ENCODE peak calls at places on chromosomes 16 and 17, in four cellular contexts. Z is coronary artery, K is uterus, X is cardiac fibroblast. N is an unnamed sample.

GRCh38 chr17:17503566-17504130 is 7.5 kb upstream of the RASD1 start:
- DNase-seq in Z (no peak), K (no peak), X (no peak), N (no peak)

GRCh38 chr17:263271-263670 is 81.8 kb upstream of the DOC2B start:
- DNase-seq in Z (no peak), K (peak), X (no peak), N (peak)

GRCh38 chr17:65074778-65075250 is 18.3 kb upstream of the GNA13 start:
- DNase-seq in Z (no peak), K (peak), X (no peak), N (no peak)

GRCh38 chr16:1668612-1669319 is 9.3 kb upstream of the JPT2 start:
- DNase-seq in Z (no peak), K (no peak), X (no peak), N (no peak)

GRCh38 chr16:67016143-67016542 is 12.8 kb upstream of the CBFB start:
- DNase-seq in Z (peak), K (peak), X (no peak), N (no peak)

GRCh38 chr16:89314357-89314756 is 96.9 kb downstream of the ZNF778 start:
- DNase-seq in Z (no peak), K (no peak), X (no peak), N (no peak)

GRCh38 chr16:60246055-60246454 is 1511.9 kb upstream of the GOT2 start:
- DNase-seq in Z (no peak), K (no peak), X (no peak), N (no peak)

GRCh38 chr17:38922538-38923291 is 2.7 kb upstream of the LASP1NB start:
- DNase-seq in Z (no peak), K (peak), X (peak), N (peak)

GRCh38 chr16:12901204-12901596 is 198 bp upstream of the SHISA9 start:
- DNase-seq in Z (no peak), K (no peak), X (no peak), N (no peak)

GRCh38 chr17:9487406-9487805 is 88.2 kb downstream of the STX8 start:
- DNase-seq in Z (no peak), K (no peak), X (no peak), N (no peak)

GRCh38 chr17:62163847-62164246 is 98.8 kb upstream of the MED13 start:
- DNase-seq in Z (no peak), K (no peak), X (no peak), N (no peak)

GRCh38 chr16:57091990-57092785 is at the start of gene CPNE2:
- DNase-seq in Z (no peak), K (peak), X (peak), N (peak)

GRCh38 chr17:36183001-36183810 is 6.8 kb upstream of the TBC1D3B start:
- DNase-seq in Z (no peak), K (peak), X (peak), N (peak)

GRCh38 chr17:4409659-4410058 is 24.1 kb upstream of the SPNS3 start:
- DNase-seq in Z (no peak), K (no peak), X (peak), N (no peak)

GRCh38 chr17:27244481-27245223 is 49.3 kb upstream of the WSB1 start:
- DNase-seq in Z (peak), K (peak), X (peak), N (no peak)

GRCh38 chr16:52742052-52742451 is 195.1 kb upstream of the TOX3 start:
- DNase-seq in Z (no peak), K (no peak), X (no peak), N (no peak)

GRCh38 chr16:85206472-85207356 is 94.4 kb upstream of the CIBAR2 start:
- DNase-seq in Z (no peak), K (peak), X (no peak), N (no peak)

GRCh38 chr17:39027037-39027436 is 59.8 kb upstream of the FBXO47 start:
- DNase-seq in Z (no peak), K (peak), X (peak), N (no peak)

GRCh38 chr17:62724398-62725146 is 83.5 kb downstream of the MARCHF10 start:
- DNase-seq in Z (no peak), K (no peak), X (no peak), N (no peak)

GRCh38 chr17:37031493-37032083 is 82.8 kb downstream of the AATF start:
- DNase-seq in Z (no peak), K (no peak), X (no peak), N (no peak)

GRCh38 chr16:85612191-85612800 is 826 bp upstream of the GSE1 start:
- DNase-seq in Z (peak), K (peak), X (peak), N (no peak)

GRCh38 chr17:47837401-47838039 is 3.6 kb downstream of the SCRN2 start:
- DNase-seq in Z (no peak), K (no peak), X (no peak), N (no peak)

GRCh38 chr17:16887523-16888095 is 84.3 kb downstream of the TNFRSF13B start:
- DNase-seq in Z (peak), K (no peak), X (no peak), N (peak)

GRCh38 chr16:52470601-52471000 is 76.3 kb downstream of the TOX3 start:
- DNase-seq in Z (no peak), K (no peak), X (no peak), N (no peak)

GRCh38 chr16:20870122-20870521 is 30.0 kb downstream of the DCUN1D3 start:
- DNase-seq in Z (no peak), K (no peak), X (no peak), N (no peak)

GRCh38 chr17:29555840-29556239 is 11.0 kb downstream of the ABHD15 start:
- DNase-seq in Z (no peak), K (no peak), X (no peak), N (no peak)

GRCh38 chr16:27646811-27647210 is 96.9 kb downstream of the KATNIP start:
- DNase-seq in Z (no peak), K (no peak), X (peak), N (no peak)

GRCh38 chr17:50765454-50766221 is 1.7 kb downstream of the ANKRD40CL start:
- DNase-seq in Z (no peak), K (no peak), X (no peak), N (peak)

GRCh38 chr17:7191571-7192270 is 12.6 kb upstream of the ASGR1 start:
- DNase-seq in Z (no peak), K (peak), X (peak), N (no peak)

GRCh38 chr17:61849674-61850073 is 13.7 kb downstream of the BRIP1 start:
- DNase-seq in Z (no peak), K (no peak), X (peak), N (no peak)

GRCh38 chr17:45346255-45347015 is 29.6 kb upstream of the MAP3K14 start:
- DNase-seq in Z (peak), K (peak), X (no peak), N (no peak)

GRCh38 chr16:57735755-57736418 is at the start of gene KATNB1:
- DNase-seq in Z (no peak), K (no peak), X (no peak), N (no peak)

DNA sequence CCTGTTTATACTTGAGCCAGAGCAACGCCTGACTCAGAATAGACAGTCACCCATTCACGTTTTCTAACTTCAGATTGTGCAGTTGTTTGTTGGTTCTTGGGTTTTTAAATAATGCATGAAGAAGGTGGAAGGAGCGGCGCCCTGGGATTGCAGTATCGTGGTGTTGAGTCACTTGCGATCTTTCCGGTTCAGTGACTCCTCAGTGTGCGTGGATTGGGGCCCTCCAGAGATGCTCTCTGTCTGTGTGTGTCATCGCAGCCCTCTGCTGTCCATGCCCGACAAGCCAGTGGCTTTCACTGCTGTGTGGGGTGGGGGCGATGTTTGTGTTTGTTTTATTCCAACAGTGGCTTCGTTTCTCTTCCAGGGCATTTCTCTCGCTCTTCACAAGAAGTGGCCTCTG is 134.0 kb downstream of the RPTOR start:
- DNase-seq in Z (no peak), K (no peak), X (peak), N (no peak)
- TF ChIP-seq CTCF in Z (no peak), K (no peak), X (peak), N (no peak)

GRCh38 chr17:28380572-28380907 is 9.0 kb downstream of the SARM1 start:
- DNase-seq in Z (no peak), K (no peak), X (no peak), N (no peak)

GRCh38 chr17:28379814-28380571 is 8.5 kb downstream of the SARM1 start:
- DNase-seq in Z (no peak), K (no peak), X (peak), N (no peak)

GRCh38 chr17:28384281-28385036 is 13.0 kb downstream of the SARM1 start:
- DNase-seq in Z (no peak), K (no peak), X (no peak), N (no peak)

GRCh38 chr17:28385037-28385797 is 13.7 kb downstream of the SARM1 start:
- DNase-seq in Z (no peak), K (no peak), X (no peak), N (no peak)

GRCh38 chr17:28381141-28381825 is 9.8 kb downstream of the SARM1 start:
- DNase-seq in Z (no peak), K (no peak), X (no peak), N (no peak)
- TF ChIP-seq CTCF in Z (no peak), K (no peak), X (no peak), N (no peak)

DNA sequence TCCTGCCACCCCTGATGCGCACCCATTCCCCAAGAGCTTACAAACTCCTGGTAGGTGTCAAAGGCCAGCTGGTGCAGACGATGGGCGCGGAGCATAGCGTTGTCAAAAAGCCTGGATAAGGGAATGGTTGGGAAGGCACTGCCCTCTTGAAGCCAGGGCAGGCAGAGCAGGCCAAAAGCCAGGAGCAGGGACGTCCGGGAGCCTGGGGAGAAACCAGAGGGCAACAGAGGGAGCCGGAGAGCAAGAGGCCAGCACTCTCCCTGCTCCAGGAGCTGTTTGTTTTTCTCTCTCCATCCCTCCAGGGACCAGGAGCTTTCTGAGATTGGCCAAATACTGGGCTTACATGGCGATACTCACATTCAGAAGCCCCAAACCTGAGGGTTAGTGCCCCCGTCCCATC is 334 bp downstream of the GH1 start:
- DNase-seq in Z (no peak), K (no peak), X (no peak), N (no peak)
- TF ChIP-seq CTCF in Z (no peak), K (no peak), X (peak), N (no peak)

GRCh38 chr17:76141212-76142043 is at the start of gene FOXJ1:
- DNase-seq in Z (peak), K (peak), X (peak), N (peak)
- TF ChIP-seq CTCF in Z (no peak), K (no peak), X (no peak), N (no peak)

DNA sequence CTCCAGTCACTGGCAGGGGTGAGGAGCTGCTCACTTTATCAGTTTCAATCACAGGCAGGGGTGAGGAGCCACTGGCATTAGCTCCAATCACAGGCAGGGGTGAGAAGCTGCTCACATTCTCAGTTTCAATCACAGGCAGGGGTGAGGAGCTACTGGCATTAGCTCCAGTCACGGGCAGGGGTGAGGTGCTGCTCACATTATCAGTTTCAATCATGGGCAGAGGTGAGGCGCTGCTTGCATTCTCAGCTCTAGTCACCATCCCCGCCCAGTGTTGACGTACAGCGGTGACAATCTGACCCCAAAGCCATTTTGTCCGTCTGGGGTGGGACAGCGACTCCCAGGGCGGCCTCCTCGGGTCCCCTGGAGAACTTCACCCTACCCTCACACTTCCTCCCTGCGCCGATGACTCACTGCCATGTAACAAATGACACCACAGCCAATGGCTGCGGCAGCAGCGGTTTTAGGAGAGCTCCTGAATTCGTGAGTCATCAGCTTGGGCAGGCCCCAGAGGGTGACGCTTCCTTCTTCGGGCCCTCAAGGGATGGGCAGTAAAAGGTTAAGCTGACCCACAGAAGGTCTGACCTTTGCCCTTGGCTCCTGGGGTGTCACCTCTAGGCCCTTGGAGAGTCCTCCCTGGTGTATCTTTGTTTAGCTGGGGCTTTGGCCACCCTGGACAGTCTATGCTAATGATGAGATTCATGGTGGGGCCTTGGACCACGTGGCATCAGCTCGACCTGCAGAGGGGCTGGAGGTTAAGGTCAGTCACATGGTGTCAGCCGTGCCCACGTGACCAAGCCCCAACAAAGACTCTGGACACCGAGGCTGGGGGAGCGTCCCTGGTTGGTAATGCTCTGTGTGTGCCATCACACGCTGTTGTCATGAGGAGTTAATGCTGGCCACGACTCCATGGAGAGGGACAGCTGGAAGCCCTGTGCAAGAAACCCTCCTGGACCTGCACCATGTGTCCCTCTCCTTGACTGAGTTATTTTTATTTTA is 171.7 kb downstream of the C16orf95 start:
- DNase-seq in Z (no peak), K (no peak), X (peak), N (no peak)
- TF ChIP-seq CTCF in Z (no peak), K (no peak), X (peak), N (no peak)

GRCh38 chr16:82583415-82583814 is 43.4 kb upstream of the CDH13 start:
- DNase-seq in Z (no peak), K (no peak), X (peak), N (no peak)

GRCh38 chr16:82584553-82585152 is 42.1 kb upstream of the CDH13 start:
- DNase-seq in Z (no peak), K (no peak), X (no peak), N (peak)

GRCh38 chr16:82585675-82586074 is 41.1 kb upstream of the CDH13 start:
- DNase-seq in Z (no peak), K (no peak), X (no peak), N (peak)

GRCh38 chr16:82582971-82583370 is 43.8 kb upstream of the CDH13 start:
- DNase-seq in Z (no peak), K (no peak), X (no peak), N (no peak)

GRCh38 chr16:82580293-82580900 is 46.4 kb upstream of the CDH13 start:
- DNase-seq in Z (no peak), K (no peak), X (peak), N (no peak)
- TF ChIP-seq CTCF in Z (no peak), K (no peak), X (peak), N (no peak)

GRCh38 chr17:2094891-2095535 is 40.1 kb downstream of the HIC1 start:
- DNase-seq in Z (no peak), K (peak), X (peak), N (no peak)
- TF ChIP-seq CTCF in Z (peak), K (peak), X (peak), N (peak)